ENCODE peak calls at places on chromosomes 2 and 18, in five cellular contexts. F is esophagus muscularis mucosa, A is stomach, J is sigmoid colon, L is HCT116. D is an unnamed sample.

GRCh38 chr18:908631-909621 is 4.3 kb downstream of the ADCYAP1 start:
- DNase-seq in F (peak; percentile 53), A (no peak), J (no peak), L (no peak), D (no peak)

GRCh38 chr2:70892750-70893149 is 43.0 kb upstream of the ATP6V1B1 start:
- DNase-seq in F (no peak), A (no peak), J (no peak), L (no peak), D (no peak)

GRCh38 chr2:80153151-80153550 is 151.4 kb downstream of the LRRTM1 start:
- DNase-seq in F (peak; percentile 79), A (no peak), J (no peak), L (no peak), D (no peak)

GRCh38 chr2:131035826-131036231 is 57.4 kb downstream of the FAM168B start:
- DNase-seq in F (no peak), A (no peak), J (peak; percentile 58), L (no peak), D (no peak)

GRCh38 chr18:49933530-49933929 is 120.2 kb upstream of the ACAA2 start:
- DNase-seq in F (no peak), A (no peak), J (no peak), L (no peak), D (no peak)

GRCh38 chr2:23904215-23904614 is 22.7 kb downstream of the ATAD2B start:
- DNase-seq in F (no peak), A (no peak), J (no peak), L (no peak), D (no peak)

GRCh38 chr2:1162768-1163584 is 212.3 kb downstream of the SNTG2 start:
- DNase-seq in F (peak; percentile 86), A (no peak), J (no peak), L (no peak), D (peak; percentile 31)

GRCh38 chr2:209578394-209579006 is 154.7 kb downstream of the MAP2 start:
- DNase-seq in F (no peak), A (no peak), J (no peak), L (no peak), D (no peak)

GRCh38 chr2:207071820-207072219 is 93.9 kb downstream of the KLF7 start:
- DNase-seq in F (no peak), A (no peak), J (no peak), L (no peak), D (no peak)

GRCh38 chr2:10286216-10287037 is 16.3 kb upstream of the HPCAL1 start:
- DNase-seq in F (no peak), A (peak; percentile 76), J (no peak), L (no peak), D (no peak)

GRCh38 chr2:67037655-67038054 is 359.5 kb upstream of the ETAA1 start:
- DNase-seq in F (no peak), A (peak; percentile 35), J (no peak), L (no peak), D (no peak)
- TF ChIP-seq POLR2A in F (no peak), A (no peak), J (no peak), L (no peak), D (no peak)

DNA sequence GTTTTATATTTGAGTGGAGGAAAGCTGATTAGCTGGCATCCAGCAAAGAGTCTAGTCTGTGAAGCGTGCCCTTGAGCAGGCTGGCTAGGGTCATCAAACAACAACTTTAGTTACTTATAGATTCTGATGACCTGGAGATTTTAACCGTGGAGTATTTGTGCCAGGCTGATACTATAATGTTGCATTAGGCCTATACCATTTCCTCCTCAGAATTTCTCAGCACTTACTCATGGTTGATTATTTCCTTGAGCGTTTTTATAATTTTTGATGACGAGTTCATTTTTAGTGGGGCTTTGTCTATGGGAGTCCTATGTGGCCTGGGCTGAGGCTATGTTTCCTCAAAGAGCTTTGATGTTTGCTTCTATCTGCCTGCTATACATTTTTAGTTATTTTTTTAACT is 6.4 kb upstream of the MCFD2 start:
- DNase-seq in F (no peak), A (no peak), J (no peak), L (no peak), D (no peak)
- TF ChIP-seq POLR2AphosphoS5 in F (no peak), A (no peak), J (no peak), L (no peak), D (no peak)

GRCh38 chr2:28662468-28663095 is 89.0 kb upstream of the PPP1CB start:
- DNase-seq in F (no peak), A (peak; percentile 53), J (peak; percentile 81), L (no peak), D (no peak)
- TF ChIP-seq POLR2A in F (no peak), A (no peak), J (no peak), L (no peak), D (no peak)

DNA sequence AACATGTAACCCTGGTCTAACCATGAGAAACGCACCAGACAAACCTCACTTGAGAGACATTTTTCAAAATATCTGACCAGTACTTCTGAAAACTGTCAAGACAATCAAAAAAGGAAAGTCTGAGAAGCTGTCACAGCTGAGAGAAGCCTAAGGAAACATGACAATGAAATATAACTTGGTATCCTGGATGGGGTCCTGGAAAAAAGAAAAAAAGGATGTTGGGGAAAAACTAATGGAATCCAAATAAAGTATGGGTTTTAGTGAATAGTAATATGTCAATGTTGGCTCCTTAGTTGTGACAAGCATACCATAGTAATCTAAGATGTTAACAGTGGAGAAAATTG is 9.3 kb upstream of the TXNDC2 start:
- DNase-seq in F (no peak), A (no peak), J (no peak), L (no peak), D (no peak)
- TF ChIP-seq POLR2AphosphoS5 in F (no peak), A (no peak), J (no peak), L (no peak), D (no peak)

DNA sequence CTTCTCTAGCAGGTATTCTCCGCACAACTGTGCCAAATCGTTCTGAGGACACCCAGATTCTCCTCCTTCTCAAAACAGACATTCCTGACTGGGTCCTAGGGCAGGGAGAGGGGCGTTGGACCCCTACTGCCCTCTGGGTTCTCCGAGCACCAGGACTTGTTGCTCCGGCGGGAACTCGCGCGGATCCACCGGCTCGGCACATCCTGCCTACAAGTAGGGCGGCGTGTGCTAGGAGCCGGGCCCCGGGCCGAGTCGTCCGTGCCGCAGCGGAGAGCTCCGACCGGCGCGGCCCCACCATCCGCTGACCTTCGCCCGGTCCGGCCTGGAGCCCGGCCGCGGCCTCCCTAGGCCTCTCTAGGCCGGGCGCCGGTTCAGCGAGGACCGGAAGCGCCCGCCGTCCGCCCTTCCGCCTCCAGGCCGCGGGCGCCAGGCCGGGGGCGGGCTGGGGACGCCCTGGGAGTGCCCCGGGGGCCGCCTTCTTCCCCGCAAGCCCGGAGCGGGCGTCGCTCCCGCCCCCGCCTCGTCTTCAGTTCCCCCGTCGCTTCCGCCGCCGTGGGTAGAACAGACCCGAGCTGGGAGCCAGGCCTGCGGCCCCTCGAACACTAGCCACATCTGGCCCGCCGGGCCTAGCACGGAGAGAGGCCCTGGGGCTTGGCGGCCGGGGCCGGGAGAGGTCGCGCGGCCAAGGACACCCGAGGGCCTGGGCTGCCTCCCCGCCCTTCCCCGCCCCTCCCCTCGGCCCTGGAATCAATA is 7.6 kb upstream of the ONECUT2 start:
- DNase-seq in F (no peak), A (no peak), J (no peak), L (no peak), D (no peak)
- TF ChIP-seq POLR2A in F (no peak), A (no peak), J (no peak), L (no peak), D (no peak)

GRCh38 chr2:232319117-232320037 is 59.2 kb upstream of the ALPP start:
- DNase-seq in F (no peak), A (no peak), J (peak; percentile 34), L (no peak), D (no peak)
- TF ChIP-seq POLR2AphosphoS5 in F (no peak), A (no peak), J (no peak), L (no peak), D (no peak)

GRCh38 chr2:132623096-132623839 is 46.7 kb downstream of the LYPD1 start:
- DNase-seq in F (no peak), A (no peak), J (no peak), L (no peak), D (no peak)

GRCh38 chr2:132617989-132618388 is 52.0 kb downstream of the LYPD1 start:
- DNase-seq in F (no peak), A (no peak), J (no peak), L (no peak), D (no peak)

GRCh38 chr2:132618734-132619133 is 51.3 kb downstream of the LYPD1 start:
- DNase-seq in F (no peak), A (no peak), J (no peak), L (no peak), D (no peak)

GRCh38 chr2:132620115-132620514 is 49.9 kb downstream of the LYPD1 start:
- DNase-seq in F (no peak), A (no peak), J (no peak), L (no peak), D (no peak)

GRCh38 chr2:132621131-132621875 is 48.7 kb downstream of the LYPD1 start:
- DNase-seq in F (no peak), A (peak; percentile 82), J (no peak), L (no peak), D (no peak)
- TF ChIP-seq POLR2A in F (no peak), A (no peak), J (no peak), L (no peak), D (no peak)

GRCh38 chr2:232891621-232892071 is 21.6 kb downstream of the SNORC start:
- DNase-seq in F (no peak), A (no peak), J (no peak), L (no peak), D (no peak)

GRCh38 chr2:232889876-232890401 is 19.9 kb downstream of the SNORC start:
- DNase-seq in F (no peak), A (peak; percentile 4), J (no peak), L (no peak), D (no peak)

GRCh38 chr2:232892221-232892620 is 22.2 kb downstream of the SNORC start:
- DNase-seq in F (no peak), A (no peak), J (no peak), L (no peak), D (no peak)

GRCh38 chr2:232890536-232890895 is 20.5 kb downstream of the SNORC start:
- DNase-seq in F (no peak), A (peak; percentile 8), J (no peak), L (no peak), D (no peak)

DNA sequence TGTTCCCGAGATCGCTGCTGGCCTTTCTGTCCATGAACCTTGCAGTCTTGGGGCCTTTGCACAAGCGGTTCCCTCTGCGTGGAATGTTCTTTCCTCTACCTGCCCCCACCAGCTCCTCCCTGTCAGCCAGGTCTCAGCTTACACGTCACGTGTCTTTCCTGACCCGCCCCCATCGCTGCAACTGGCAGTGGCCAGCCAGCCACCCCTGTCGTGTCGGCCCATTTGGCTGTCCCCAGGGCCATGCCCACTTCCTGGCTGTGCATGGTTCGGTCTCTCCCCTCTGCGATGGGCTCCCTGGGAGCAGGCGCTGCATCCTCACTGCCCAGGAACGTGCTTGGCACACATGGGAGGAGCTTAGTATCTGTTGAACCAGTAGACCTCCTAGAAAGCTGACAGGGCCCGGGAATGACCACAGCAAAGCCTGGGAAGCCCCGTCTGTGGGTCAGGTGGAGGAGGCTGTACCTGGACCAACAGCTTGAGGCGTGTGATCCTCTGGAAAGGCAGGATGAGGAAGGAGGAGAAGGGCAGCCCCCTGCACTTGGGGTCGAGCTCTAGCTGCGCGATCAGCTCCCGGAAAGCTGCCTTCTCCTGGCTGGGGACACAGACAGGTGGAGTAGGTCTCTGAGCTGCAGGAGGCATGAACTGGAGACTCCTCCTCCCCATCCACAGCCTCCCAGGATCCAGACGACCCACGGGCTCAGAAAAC is 21.0 kb downstream of the SNORC start:
- DNase-seq in F (no peak), A (peak; percentile 24), J (no peak), L (peak; percentile 77), D (no peak)
- TF ChIP-seq POLR2AphosphoS5 in F (no peak), A (no peak), J (no peak), L (peak; percentile 82), D (no peak)

D was measured in GM12891.